ENCODE peak calls at places on chromosome 20, in four cellular contexts. M, V, G and U are unnamed samples. For H3K4me1, the result is how much of the 10 kb centered on the place peaks cover.

GRCh38 chr20:35954907-35955251 is 577 bp upstream of the SCAND1 start:
- DNase-seq in M (no peak), G (no peak), V (no peak), U (no peak)

GRCh38 chr20:49283176-49283702 is 5.4 kb upstream of the ZNFX1 start:
- DNase-seq in V (no peak), G (no peak), M (no peak), U (no peak)

GRCh38 chr20:1033751-1034419 is 31.8 kb upstream of the RSPO4 start:
- DNase-seq in G (peak), V (no peak), M (no peak), U (no peak)

GRCh38 chr20:5402903-5403531 is 86.3 kb upstream of the PROKR2 start:
- DNase-seq in M (no peak), V (no peak), G (peak), U (no peak)

GRCh38 chr20:13510837-13511488 is 127.8 kb downstream of the TASP1 start:
- DNase-seq in M (no peak), V (no peak), G (no peak), U (no peak)

GRCh38 chr20:21189761-21190523 is 64.1 kb downstream of the KIZ start:
- DNase-seq in V (no peak), G (no peak), M (no peak), U (no peak)

GRCh38 chr20:1341561-1342265 is 12.8 kb upstream of the SDCBP2 start:
- DNase-seq in M (no peak), G (peak), V (no peak), U (no peak)

GRCh38 chr20:46118481-46119020 is 437 bp downstream of the CD40 start:
- DNase-seq in M (peak), V (no peak), G (peak), U (peak)

GRCh38 chr20:62656205-62656918 is 14.1 kb downstream of the SLCO4A1 start:
- DNase-seq in G (no peak), V (no peak), M (no peak), U (no peak)

GRCh38 chr20:19969106-19969505 is 48.1 kb upstream of the NAA20 start:
- DNase-seq in G (no peak), V (no peak), M (no peak), U (no peak)

GRCh38 chr20:41512624-41513023 is 105.6 kb downstream of the CHD6 start:
- DNase-seq in M (no peak), V (no peak), G (peak), U (no peak)

GRCh38 chr20:41935259-41935791 is 317.1 kb upstream of the CHD6 start:
- DNase-seq in G (no peak), M (no peak), V (no peak), U (no peak)

GRCh38 chr20:59811681-59812171 is 121.7 kb downstream of the SYCP2 start:
- DNase-seq in G (no peak), V (no peak), M (no peak), U (peak)

GRCh38 chr20:32968833-32969241 is 35.4 kb downstream of the SUN5 start:
- DNase-seq in G (no peak), M (no peak), V (no peak), U (peak)

GRCh38 chr20:12824353-12824752 is 184.4 kb upstream of the SPTLC3 start:
- DNase-seq in M (no peak), G (no peak), V (no peak), U (no peak)

GRCh38 chr20:21353236-21353635 is 44.1 kb downstream of the NKX2-4 start:
- DNase-seq in V (no peak), M (no peak), G (no peak), U (no peak)

GRCh38 chr20:25739615-25740320 is 43.1 kb upstream of the ZNF337 start:
- DNase-seq in M (no peak), V (no peak), G (no peak), U (no peak)

GRCh38 chr20:50221501-50222323 is 31.1 kb downstream of the CEBPB start:
- DNase-seq in V (no peak), G (peak), M (peak), U (peak)

GRCh38 chr20:376089-376488 is 4.5 kb upstream of the TRIB3 start:
- DNase-seq in M (no peak), V (no peak), G (no peak), U (no peak)

GRCh38 chr20:25160457-25160856 is 35.1 kb upstream of the ENTPD6 start:
- DNase-seq in V (no peak), M (no peak), G (no peak), U (no peak)

GRCh38 chr20:51733070-51733469 is 35.1 kb downstream of the ATP9A start:
- DNase-seq in G (no peak), M (no peak), V (no peak), U (no peak)

GRCh38 chr20:51738877-51739447 is 29.2 kb downstream of the ATP9A start:
- DNase-seq in G (no peak), V (no peak), M (no peak), U (peak)

GRCh38 chr20:51736947-51737346 is 31.2 kb downstream of the ATP9A start:
- DNase-seq in G (no peak), V (no peak), M (no peak), U (no peak)

GRCh38 chr20:51734876-51735499 is 33.2 kb downstream of the ATP9A start:
- DNase-seq in V (no peak), M (no peak), G (no peak), U (no peak)

DNA sequence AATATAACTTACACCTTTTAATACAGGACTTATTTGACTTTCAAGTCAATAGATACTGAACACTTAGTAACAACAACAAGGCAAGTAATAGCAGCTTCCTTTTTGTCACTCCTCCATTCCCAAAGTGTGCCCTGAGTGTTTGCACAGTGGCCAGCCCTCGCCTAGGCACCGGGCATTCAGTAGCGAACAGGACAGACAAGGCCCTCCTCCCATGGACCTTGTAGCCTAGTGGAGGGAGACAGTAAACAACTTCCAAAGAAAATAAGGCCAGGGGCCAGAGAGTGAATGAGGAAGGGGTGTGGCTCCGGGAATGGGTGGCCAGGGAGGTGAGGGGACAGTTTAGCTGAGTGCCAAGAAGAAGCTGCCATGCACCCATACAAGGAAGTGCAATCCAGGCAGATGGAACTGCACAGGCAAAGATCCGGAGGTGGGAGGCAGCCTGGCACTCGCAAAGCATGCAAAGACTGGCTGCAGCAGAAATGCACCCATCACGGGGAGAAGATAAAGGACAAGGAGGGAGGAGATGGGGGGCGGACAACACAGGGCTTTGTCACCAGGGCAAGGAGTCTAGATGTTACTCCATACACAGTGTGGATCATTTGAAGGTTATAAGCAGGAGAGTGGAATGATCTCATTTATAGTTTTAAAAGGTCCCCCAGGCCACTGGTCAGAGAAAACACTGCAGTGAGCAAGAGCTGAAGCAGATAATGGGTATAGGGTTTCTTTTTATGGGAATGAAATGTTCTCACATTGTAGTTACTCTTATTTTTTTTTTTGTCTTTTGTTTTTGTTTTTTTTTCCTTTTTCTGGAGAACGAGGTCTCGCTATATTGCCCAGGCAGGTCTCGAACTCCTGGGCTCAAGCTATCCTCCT is 32.2 kb downstream of the ATP9A start:
- DNase-seq in G (no peak), M (no peak), V (no peak), U (no peak)
- H3K27ac ChIP-seq in G (no peak), M (no peak), V (no peak), U (no peak)

GRCh38 chr20:38256966-38257365 is 3.6 kb downstream of the KIAA1755 start:
- DNase-seq in M (no peak), V (no peak), G (no peak), U (peak)

GRCh38 chr20:38258545-38259223 is 1.9 kb downstream of the KIAA1755 start:
- DNase-seq in M (no peak), G (no peak), V (no peak), U (peak)

GRCh38 chr20:38252292-38253288 is 7.9 kb downstream of the KIAA1755 start:
- DNase-seq in V (no peak), G (no peak), M (no peak), U (peak)

GRCh38 chr20:38255389-38255788 is 5.1 kb downstream of the KIAA1755 start:
- DNase-seq in M (no peak), V (no peak), G (no peak), U (peak)

GRCh38 chr20:38256021-38256420 is 4.5 kb downstream of the KIAA1755 start:
- DNase-seq in M (no peak), V (no peak), G (no peak), U (peak)
- H3K4me1 ChIP-seq in M (under half), V (under half), G (under half), U (under half)

DNA sequence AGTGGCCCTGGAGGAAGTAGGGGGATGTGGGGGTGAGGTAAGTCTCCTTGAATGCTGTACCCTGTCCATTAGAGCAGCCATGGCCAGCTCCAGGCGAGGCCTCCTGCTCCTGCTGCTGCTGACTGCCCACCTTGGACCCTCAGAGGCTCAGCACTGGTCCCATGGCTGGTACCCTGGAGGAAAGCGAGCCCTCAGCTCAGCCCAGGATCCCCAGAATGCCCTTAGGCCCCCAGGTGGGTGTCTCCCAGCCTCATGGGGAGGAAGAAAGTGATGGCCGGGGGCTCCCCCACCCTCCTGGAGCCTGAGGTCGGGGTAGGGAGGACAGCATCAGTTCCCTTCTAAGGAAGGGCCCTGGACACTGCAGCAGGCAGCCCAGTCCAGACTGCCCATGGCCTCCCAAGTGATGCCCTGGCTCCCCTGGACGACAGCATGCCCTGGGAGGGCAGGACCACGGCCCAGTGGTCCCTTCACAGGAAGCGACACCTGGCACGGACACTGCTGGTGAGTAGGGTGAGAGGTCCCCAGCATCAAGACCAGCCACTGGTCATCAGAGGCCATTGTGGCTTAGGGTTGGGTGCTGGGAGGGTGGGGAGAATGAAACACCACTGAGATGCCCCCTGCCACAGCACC is 1.0 kb downstream of the GNRH2 start:
- DNase-seq in M (no peak), G (no peak), V (no peak), U (no peak)
- H3K27ac ChIP-seq in M (no peak), G (peak), V (no peak), U (no peak)

GRCh38 chr20:53748176-53748575 is 154.5 kb upstream of the ZNF217 start:
- DNase-seq in V (no peak), G (no peak), M (no peak), U (peak)
- H3K4me1 ChIP-seq in V (under half), G (under half), M (under half), U (under half)

GRCh38 chr20:63843222-63843621 is 12.2 kb upstream of the ZBTB46 start:
- DNase-seq in G (no peak), V (no peak), M (no peak), U (peak)
- H3K27ac ChIP-seq in G (no peak), V (no peak), M (no peak), U (no peak)

GRCh38 chr20:56422131-56422823 is 10.2 kb downstream of the CASS4 start:
- DNase-seq in G (no peak), V (no peak), M (no peak), U (no peak)

GRCh38 chr20:56418385-56418861 is 6.4 kb downstream of the CASS4 start:
- DNase-seq in M (no peak), G (no peak), V (no peak), U (no peak)

GRCh38 chr20:56417911-56418310 is 5.9 kb downstream of the CASS4 start:
- DNase-seq in M (no peak), G (no peak), V (no peak), U (no peak)

GRCh38 chr20:56420940-56421688 is 9.1 kb downstream of the CASS4 start:
- DNase-seq in V (no peak), G (no peak), M (no peak), U (no peak)

GRCh38 chr20:56420028-56420427 is 8.0 kb downstream of the CASS4 start:
- DNase-seq in V (no peak), G (no peak), M (no peak), U (no peak)
- H3K4me1 ChIP-seq in V (half or more), G (under half), M (under half), U (under half)